ENCODE peak calls at places on chromosomes 13 and 19, in six cellular contexts. I is stimulated activated CD4-positive, alpha-beta T cell treated with anti-CD3 and anti-CD28 coated beads, Interleukin-1b, Interleukin-23, amount 100 ng/mL, for 1 hour; R is HEK293T; S is iPS-NIHi11; E is stimulated activated CD8-positive, alpha-beta memory T cell treated with anti-CD3 and anti-CD28 coated beads, Interleukin-2, amount 100 ng/mL, for 1 hour; Y is caudate nucleus. U is an unnamed sample.

GRCh38 chr19:58317481-58318072 is 9.2 kb upstream of the ZSCAN22 start:
- DNase-seq in I (no peak), R (no peak), S (peak), E (no peak), Y (no peak), U (peak)

GRCh38 chr19:33445752-33446070 is 72.2 kb downstream of the CEBPG start:
- DNase-seq in I (no peak), R (no peak), S (no peak), E (no peak), Y (no peak), U (no peak)

GRCh38 chr13:108755084-108755483 is 125.7 kb downstream of the MYO16 start:
- DNase-seq in I (no peak), R (no peak), S (no peak), E (no peak), Y (no peak), U (no peak)

GRCh38 chr13:31452525-31452924 is 252.8 kb downstream of the B3GLCT start:
- DNase-seq in I (no peak), R (no peak), S (no peak), E (no peak), Y (no peak), U (no peak)

GRCh38 chr19:7645656-7646425 is 8.9 kb downstream of the STXBP2 start:
- DNase-seq in I (no peak), R (no peak), S (no peak), E (no peak), Y (no peak), U (no peak)

GRCh38 chr13:111909971-111910671 is 156.8 kb upstream of the SOX1 start:
- DNase-seq in I (no peak), R (no peak), S (no peak), E (no peak), Y (no peak), U (no peak)

GRCh38 chr19:13089139-13089856 is 13.4 kb downstream of the LYL1 start:
- DNase-seq in I (no peak), R (peak), S (peak), E (no peak), Y (no peak), U (no peak)

GRCh38 chr13:105957769-105958438 is 577.6 kb downstream of the EFNB2 start:
- DNase-seq in I (no peak), R (no peak), S (no peak), E (no peak), Y (no peak), U (no peak)

GRCh38 chr19:14511245-14511625 is 7.0 kb downstream of the DNAJB1 start:
- DNase-seq in I (no peak), R (no peak), S (no peak), E (no peak), Y (no peak), U (no peak)

GRCh38 chr19:56348289-56348877 is 33.7 kb upstream of the ZSCAN5A start:
- DNase-seq in I (no peak), R (no peak), S (no peak), E (no peak), Y (no peak), U (no peak)

GRCh38 chr13:49545661-49546060 is 39.7 kb downstream of the RCBTB1 start:
- DNase-seq in I (no peak), R (no peak), S (no peak), E (no peak), Y (no peak), U (no peak)

U was measured in thyroid gland.